ENCODE peak calls at places on chromosome X, in six cellular contexts. M is H9, C is IMR-90, Z is H1, U is mesenchymal stem cell, R is trophoblast cell. T is an unnamed sample.

GRCh38 chrX:15750611-15751159 is 12.6 kb downstream of the CA5B start:
- DNase-seq in M (no peak), C (no peak), Z (no peak), U (peak), R (no peak), T (no peak)

GRCh38 chrX:131901581-131901980 is 121.5 kb upstream of the STK26 start:
- DNase-seq in M (no peak), C (no peak), Z (no peak), U (no peak), R (no peak), T (no peak)

GRCh38 chrX:138897621-138898492 is 186.3 kb upstream of the FGF13 start:
- DNase-seq in M (no peak), C (no peak), Z (no peak), U (no peak), R (no peak), T (no peak)

GRCh38 chrX:50962156-50962555 is 51.6 kb downstream of the BMP15 start:
- DNase-seq in M (no peak), C (no peak), Z (no peak), U (no peak), R (no peak), T (no peak)

GRCh38 chrX:51614353-51614752 is 4.4 kb downstream of the CENPVL3 start:
- DNase-seq in M (peak), C (peak), Z (peak), U (peak), R (peak), T (no peak)

GRCh38 chrX:148161661-148162060 is 180.5 kb downstream of the FMR1NB start:
- DNase-seq in M (no peak), C (no peak), Z (no peak), U (no peak), R (no peak), T (no peak)

GRCh38 chrX:10167573-10167972 is 10.8 kb downstream of the CLCN4 start:
- DNase-seq in M (no peak), C (no peak), Z (no peak), U (no peak), R (no peak), T (no peak)

GRCh38 chrX:136170109-136170800 is 22.9 kb downstream of the FHL1 start:
- DNase-seq in M (no peak), C (peak), Z (no peak), U (peak), R (no peak), T (no peak)

GRCh38 chrX:153601511-153602110 is 2.7 kb upstream of the CCNQ start:
- DNase-seq in M (no peak), C (no peak), Z (no peak), U (no peak), R (no peak), T (no peak)

GRCh38 chrX:100368167-100368566 is 41.9 kb downstream of the PCDH19 start:
- DNase-seq in M (peak), C (peak), Z (no peak), U (peak), R (peak), T (no peak)

GRCh38 chrX:54509401-54509800 is 13.4 kb upstream of the FGD1 start:
- DNase-seq in M (no peak), C (peak), Z (no peak), U (peak), R (no peak), T (no peak)

GRCh38 chrX:129600981-129601424 is 53.8 kb downstream of the APLN start:
- DNase-seq in M (no peak), C (peak), Z (no peak), U (peak), R (peak), T (no peak)

GRCh38 chrX:101450951-101451350 is 34.3 kb upstream of the ARMCX4 start:
- DNase-seq in M (no peak), C (peak), Z (no peak), U (peak), R (no peak), T (no peak)

GRCh38 chrX:115642895-115643530 is 82.0 kb downstream of the PLS3 start:
- DNase-seq in M (no peak), C (peak), Z (no peak), U (peak), R (peak), T (peak)

GRCh38 chrX:5617666-5618065 is 611.0 kb downstream of the NLGN4X start:
- DNase-seq in M (no peak), C (no peak), Z (no peak), U (no peak), R (no peak), T (no peak)

GRCh38 chrX:130165181-130165702 is 399 bp downstream of the AIFM1 start:
- DNase-seq in M (no peak), C (no peak), Z (no peak), U (no peak), R (no peak), T (no peak)

GRCh38 chrX:24760601-24761000 is 66.9 kb downstream of the POLA1 start:
- DNase-seq in M (no peak), C (peak), Z (no peak), U (peak), R (no peak), T (no peak)

GRCh38 chrX:51440365-51440764 is 56.0 kb downstream of the NUDT11 start:
- DNase-seq in M (no peak), C (no peak), Z (no peak), U (no peak), R (no peak), T (no peak)

GRCh38 chrX:48573690-48574269 is 504 bp upstream of the RBM3 start:
- DNase-seq in M (no peak), C (no peak), Z (no peak), U (no peak), R (peak), T (peak)

GRCh38 chrX:387729-388128 is 1.0 kb upstream of the PPP2R3B start:
- DNase-seq in M (no peak), C (no peak), Z (no peak), U (no peak), R (no peak), T (no peak)

GRCh38 chrX:68822641-68823410 is 6.0 kb upstream of the EFNB1 start:
- DNase-seq in M (peak), C (peak), Z (no peak), U (peak), R (peak), T (no peak)

GRCh38 chrX:123504630-123505270 is 228.1 kb downstream of the THOC2 start:
- DNase-seq in M (peak), C (no peak), Z (no peak), U (no peak), R (no peak), T (no peak)

GRCh38 chrX:14351889-14352288 is 177.4 kb upstream of the GLRA2 start:
- DNase-seq in M (peak), C (no peak), Z (no peak), U (no peak), R (no peak), T (peak)

GRCh38 chrX:11579856-11580595 is 85.7 kb downstream of the ARHGAP6 start:
- DNase-seq in M (no peak), C (no peak), Z (no peak), U (peak), R (no peak), T (no peak)

GRCh38 chrX:22056235-22056634 is 24.1 kb downstream of the PHEX start:
- DNase-seq in M (no peak), C (no peak), Z (no peak), U (no peak), R (no peak), T (no peak)

GRCh38 chrX:12319955-12320354 is 181.7 kb downstream of the FRMPD4 start:
- DNase-seq in M (no peak), C (no peak), Z (no peak), U (no peak), R (no peak), T (no peak)

GRCh38 chrX:48703642-48704481 is 7.3 kb downstream of the SUV39H1 start:
- DNase-seq in M (no peak), C (peak), Z (no peak), U (peak), R (peak), T (no peak)

GRCh38 chrX:8755813-8756212 is 23.9 kb upstream of the ANOS1 start:
- DNase-seq in M (no peak), C (no peak), Z (no peak), U (no peak), R (peak), T (no peak)

GRCh38 chrX:53605004-53605403 is 81.5 kb downstream of the HUWE1 start:
- DNase-seq in M (no peak), C (peak), Z (no peak), U (no peak), R (no peak), T (no peak)

GRCh38 chrX:68045008-68045577 is 388.2 kb downstream of the OPHN1 start:
- DNase-seq in M (no peak), C (peak), Z (no peak), U (no peak), R (no peak), T (no peak)

GRCh38 chrX:150887906-150888465 is 10.5 kb downstream of the CD99L2 start:
- DNase-seq in M (no peak), C (peak), Z (no peak), U (peak), R (peak), T (no peak)

GRCh38 chrX:130726661-130727060 is 176.3 kb downstream of the ENOX2 start:
- DNase-seq in M (no peak), C (peak), Z (no peak), U (peak), R (peak), T (no peak)

GRCh38 chrX:112849010-112849409 is 8.4 kb upstream of the AMOT start:
- DNase-seq in M (no peak), C (peak), Z (no peak), U (peak), R (no peak), T (no peak)

GRCh38 chrX:3549442-3549875 is 164.0 kb downstream of the PRKX start:
- DNase-seq in M (no peak), C (peak), Z (no peak), U (peak), R (no peak), T (no peak)

GRCh38 chrX:13000311-13000811 is 25.5 kb downstream of the TMSB4X start:
- DNase-seq in M (no peak), C (no peak), Z (no peak), U (no peak), R (no peak), T (no peak)

GRCh38 chrX:30713061-30713525 is 59.9 kb downstream of the GK start:
- DNase-seq in M (peak), C (peak), Z (peak), U (peak), R (peak), T (peak)

GRCh38 chrX:118212817-118213183 is 96.2 kb upstream of the KLHL13 start:
- DNase-seq in M (no peak), C (no peak), Z (no peak), U (no peak), R (no peak), T (no peak)

GRCh38 chrX:29555465-29556091 is 659.8 kb upstream of the MAGEB2 start:
- DNase-seq in M (no peak), C (no peak), Z (no peak), U (no peak), R (no peak), T (no peak)

GRCh38 chrX:111568356-111568755 is 56.9 kb downstream of the SERTM2 start:
- DNase-seq in M (peak), C (peak), Z (no peak), U (peak), R (peak), T (no peak)

DNA sequence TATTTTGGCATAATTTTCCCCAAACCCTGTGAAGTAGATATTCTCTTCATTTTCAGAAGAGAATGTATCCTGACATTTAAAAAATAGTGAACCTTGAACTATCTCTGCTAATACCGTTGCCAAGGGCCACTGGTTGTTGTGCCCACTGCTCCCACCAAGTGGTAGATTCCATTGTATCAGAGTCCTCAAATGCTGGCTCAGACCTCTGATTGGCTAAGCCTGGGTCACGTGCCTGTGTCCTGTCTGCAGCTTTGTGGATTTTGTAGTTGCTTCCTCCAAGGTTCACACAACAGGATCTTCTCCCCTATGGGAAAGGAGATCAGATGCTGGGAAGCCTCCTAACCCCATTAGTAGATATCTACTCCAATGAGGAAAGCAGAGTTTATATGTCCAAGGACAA is 104.8 kb upstream of the CASK start:
- DNase-seq in M (no peak), C (no peak), Z (no peak), U (no peak), R (no peak), T (no peak)
- H4K91ac ChIP-seq in M (no peak), C (no peak), Z (no peak), U (no peak), R (no peak), T (no peak)

GRCh38 chrX:39012561-39013209 is 211.4 kb downstream of the MID1IP1 start:
- DNase-seq in M (no peak), C (peak), Z (no peak), U (peak), R (peak), T (no peak)
- H3K4me2 ChIP-seq in M (no peak), C (no peak), Z (no peak), U (no peak), R (no peak), T (no peak)

GRCh38 chrX:145773006-145773405 is 44.6 kb upstream of the SLITRK2 start:
- DNase-seq in M (no peak), C (no peak), Z (no peak), U (no peak), R (no peak), T (no peak)
- H4K91ac ChIP-seq in M (no peak), C (no peak), Z (no peak), U (no peak), R (no peak), T (no peak)

GRCh38 chrX:155070663-155070974 is 317 bp downstream of the CMC4 start:
- DNase-seq in M (no peak), C (no peak), Z (no peak), U (no peak), R (no peak), T (no peak)

GRCh38 chrX:155069414-155069813 is 1.5 kb downstream of the CMC4 start:
- DNase-seq in M (no peak), C (no peak), Z (no peak), U (no peak), R (no peak), T (no peak)

GRCh38 chrX:155070038-155070437 is 898 bp downstream of the CMC4 start:
- DNase-seq in M (no peak), C (no peak), Z (no peak), U (no peak), R (peak), T (no peak)

GRCh38 chrX:155070975-155071693 is at the start of the genes BRCC3, CMC4 and MTCP1:
- DNase-seq in M (peak), C (peak), Z (peak), U (peak), R (peak), T (peak)

GRCh38 chrX:155068165-155068564 is 2.8 kb downstream of the CMC4 start:
- DNase-seq in M (no peak), C (peak), Z (no peak), U (peak), R (peak), T (no peak)
- H3K4me2 ChIP-seq in M (no peak), C (peak), Z (no peak), U (peak), R (no peak), T (no peak)

GRCh38 chrX:2539586-2539985 is 38.8 kb upstream of the DHRSX start:
- DNase-seq in M (no peak), C (no peak), Z (no peak), U (no peak), R (peak), T (no peak)
- H4K91ac ChIP-seq in M (no peak), C (no peak), Z (no peak), U (no peak), R (no peak), T (no peak)

GRCh38 chrX:26908218-26908617 is 554.9 kb downstream of the PPP4R3C start:
- DNase-seq in M (no peak), C (no peak), Z (no peak), U (no peak), R (no peak), T (no peak)
- H3K4me2 ChIP-seq in M (no peak), C (no peak), Z (no peak), U (no peak), R (no peak), T (no peak)

DNA sequence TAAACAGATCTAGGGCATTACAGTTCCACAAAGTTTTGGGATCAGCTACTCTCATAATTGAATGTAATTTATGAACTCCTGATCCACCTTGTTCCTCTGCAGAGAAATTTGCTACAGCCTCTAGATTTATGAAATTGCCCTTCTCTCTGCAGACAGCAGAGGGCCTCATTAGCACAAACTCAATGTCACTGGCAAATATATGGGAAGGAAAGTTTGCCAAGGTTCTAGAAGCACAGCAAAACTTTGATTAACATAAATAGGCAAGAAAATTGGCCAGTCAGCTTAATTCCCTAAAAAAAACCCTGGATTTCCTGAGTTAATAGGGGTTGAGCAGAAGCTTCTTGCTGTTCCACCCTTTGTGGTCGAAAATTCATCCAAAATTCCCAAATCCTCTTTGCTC is 31.5 kb downstream of the PRPS1 start:
- DNase-seq in M (no peak), C (peak), Z (no peak), U (peak), R (peak), T (no peak)
- H4K91ac ChIP-seq in M (no peak), C (no peak), Z (no peak), U (no peak), R (no peak), T (no peak)

DNA sequence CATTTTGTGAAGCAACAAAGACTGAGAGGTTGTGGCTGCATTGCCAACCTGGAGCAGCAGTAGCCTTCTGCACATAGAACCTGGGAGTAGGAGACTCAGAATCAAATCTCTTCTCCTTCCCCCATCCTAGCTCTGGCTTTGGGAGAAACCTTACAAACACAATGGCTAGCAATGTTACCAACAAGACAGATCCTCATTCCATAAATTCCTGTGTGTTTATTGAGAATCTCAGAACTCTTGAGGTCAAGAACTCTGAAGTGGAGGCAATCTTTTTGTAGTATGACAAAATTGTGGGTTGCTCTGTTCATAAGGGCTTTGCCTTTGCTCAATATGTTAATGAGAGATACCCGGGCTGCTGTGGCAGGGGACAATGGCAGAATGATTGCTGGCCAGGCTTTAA is 406.7 kb upstream of the SPANXN1 start:
- DNase-seq in M (no peak), C (no peak), Z (no peak), U (peak), R (no peak), T (no peak)
- H3K4me2 ChIP-seq in M (no peak), C (no peak), Z (no peak), U (no peak), R (no peak), T (no peak)

GRCh38 chrX:20322887-20323286 is 56.2 kb upstream of the RPS6KA3 start:
- DNase-seq in M (no peak), C (no peak), Z (no peak), U (no peak), R (no peak), T (no peak)
- H4K91ac ChIP-seq in M (no peak), C (no peak), Z (no peak), U (no peak), R (no peak), T (no peak)

GRCh38 chrX:108397627-108398392 is 40.4 kb downstream of the COL4A6 start:
- DNase-seq in M (no peak), C (peak), Z (no peak), U (no peak), R (no peak), T (peak)
- H3K4me2 ChIP-seq in M (no peak), C (no peak), Z (no peak), U (no peak), R (no peak), T (no peak)